ENCODE peak calls at places on chromosomes 4 and X, in seven cellular contexts. S, H, J, F, K, X and I are unnamed samples.

GRCh38 chrX:37701588-37701987 is 16.0 kb downstream of the XK start:
- DNase-seq in S (no peak), H (no peak), J (no peak), F (no peak), K (no peak), X (no peak), I (no peak)

GRCh38 chrX:64188901-64189300 is 16.6 kb downstream of the AMER1 start:
- DNase-seq in S (no peak), H (no peak), J (no peak), F (no peak), K (no peak), X (no peak), I (no peak)

GRCh38 chrX:85243761-85244410 is at the start of the genes SATL1 and ZNF711:
- DNase-seq in S (peak; percentile 36), H (no peak), J (peak; percentile 46), F (peak; percentile 42), K (peak; percentile 73), X (peak; percentile 85), I (peak; percentile 44)

GRCh38 chr4:148335133-148335532 is 107.1 kb downstream of the NR3C2 start:
- DNase-seq in S (no peak), H (no peak), J (no peak), F (no peak), K (no peak), X (no peak), I (no peak)

GRCh38 chr4:8870647-8871416 is 807 bp downstream of the HMX1 start:
- DNase-seq in S (no peak), H (no peak), J (no peak), F (no peak), K (no peak), X (no peak), I (no peak)

GRCh38 chrX:14903891-14904290 is 30.7 kb downstream of the MOSPD2 start:
- DNase-seq in S (no peak), H (no peak), J (no peak), F (no peak), K (peak; percentile 45), X (no peak), I (no peak)

GRCh38 chrX:140514554-140514953 is 9.7 kb upstream of the SOX3 start:
- DNase-seq in S (no peak), H (no peak), J (no peak), F (no peak), K (no peak), X (no peak), I (no peak)

GRCh38 chr4:128718793-128719192 is 90.7 kb upstream of the JADE1 start:
- DNase-seq in S (no peak), H (no peak), J (no peak), F (no peak), K (peak; percentile 90), X (no peak), I (no peak)

GRCh38 chr4:2006956-2007653 is 1.7 kb downstream of the NELFA start:
- DNase-seq in S (no peak), H (no peak), J (no peak), F (no peak), K (no peak), X (no peak), I (no peak)

GRCh38 chr4:12973522-12973921 is 510.6 kb downstream of the RAB28 start:
- DNase-seq in S (no peak), H (no peak), J (no peak), F (no peak), K (no peak), X (no peak), I (no peak)

GRCh38 chr4:145098675-145099037 is 545 bp downstream of the ABCE1 start:
- DNase-seq in S (no peak), H (peak; percentile 41), J (no peak), F (no peak), K (peak; percentile 76), X (peak; percentile 48), I (peak; percentile 6)

GRCh38 chrX:25006586-25007058 is 9.1 kb downstream of the ARX start:
- DNase-seq in S (no peak), H (no peak), J (no peak), F (no peak), K (no peak), X (no peak), I (no peak)

GRCh38 chr4:39410415-39410814 is 3.7 kb downstream of the KLB start:
- DNase-seq in S (no peak), H (no peak), J (no peak), F (no peak), K (no peak), X (no peak), I (no peak)

GRCh38 chr4:4861592-4862551 is 2.4 kb downstream of the MSX1 start:
- DNase-seq in S (no peak), H (no peak), J (no peak), F (no peak), K (no peak), X (no peak), I (no peak)

GRCh38 chr4:158090323-158090722 is 82.5 kb downstream of the GASK1B start:
- DNase-seq in S (no peak), H (no peak), J (no peak), F (peak; percentile 25), K (peak; percentile 54), X (no peak), I (no peak)

GRCh38 chrX:10897768-10898167 is 213.4 kb upstream of the HCCS start:
- DNase-seq in S (no peak), H (no peak), J (no peak), F (no peak), K (no peak), X (no peak), I (no peak)

GRCh38 chrX:135295238-135295943 is 13.9 kb upstream of the ETDC start:
- DNase-seq in S (peak; percentile 50), H (no peak), J (peak; percentile 65), F (no peak), K (peak; percentile 51), X (no peak), I (no peak)
- TF ChIP-seq CTCF in S (no peak), H (no peak), J (no peak), F (no peak), K (peak; percentile 12), X (no peak), I (no peak)

GRCh38 chr4:53702334-53703266 is 111.3 kb upstream of the LNX1 start:
- DNase-seq in S (peak; percentile 86), H (no peak), J (peak; percentile 77), F (peak; percentile 70), K (peak; percentile 86), X (no peak), I (peak; percentile 39)
- TF ChIP-seq CTCF in S (peak; percentile 47), H (no peak), J (no peak), F (no peak), K (no peak), X (no peak), I (no peak)

GRCh38 chrX:38985375-38985774 is 184.1 kb downstream of the MID1IP1 start:
- DNase-seq in S (no peak), H (no peak), J (no peak), F (no peak), K (no peak), X (peak; percentile 12), I (no peak)
- TF ChIP-seq CTCF in S (no peak), H (no peak), J (peak; percentile 13), F (no peak), K (no peak), X (peak; percentile 48), I (no peak)

GRCh38 chr4:75895744-75896314 is 6.4 kb downstream of the PPEF2 start:
- DNase-seq in S (no peak), H (no peak), J (no peak), F (no peak), K (no peak), X (peak; percentile 9), I (peak; percentile 12)
- TF ChIP-seq CTCF in S (peak; percentile 51), H (peak; percentile 15), J (peak; percentile 55), F (peak; percentile 55), K (peak; percentile 60), X (peak; percentile 68), I (peak; percentile 28)

GRCh38 chr4:112637552-112637866 is 566 bp downstream of the LARP7 start:
- DNase-seq in S (no peak), H (no peak), J (no peak), F (no peak), K (no peak), X (no peak), I (no peak)

GRCh38 chr4:112633477-112634235 is 3.1 kb downstream of the ZGRF1 start:
- DNase-seq in S (peak; percentile 19), H (peak; percentile 12), J (no peak), F (no peak), K (peak; percentile 23), X (no peak), I (no peak)

DNA sequence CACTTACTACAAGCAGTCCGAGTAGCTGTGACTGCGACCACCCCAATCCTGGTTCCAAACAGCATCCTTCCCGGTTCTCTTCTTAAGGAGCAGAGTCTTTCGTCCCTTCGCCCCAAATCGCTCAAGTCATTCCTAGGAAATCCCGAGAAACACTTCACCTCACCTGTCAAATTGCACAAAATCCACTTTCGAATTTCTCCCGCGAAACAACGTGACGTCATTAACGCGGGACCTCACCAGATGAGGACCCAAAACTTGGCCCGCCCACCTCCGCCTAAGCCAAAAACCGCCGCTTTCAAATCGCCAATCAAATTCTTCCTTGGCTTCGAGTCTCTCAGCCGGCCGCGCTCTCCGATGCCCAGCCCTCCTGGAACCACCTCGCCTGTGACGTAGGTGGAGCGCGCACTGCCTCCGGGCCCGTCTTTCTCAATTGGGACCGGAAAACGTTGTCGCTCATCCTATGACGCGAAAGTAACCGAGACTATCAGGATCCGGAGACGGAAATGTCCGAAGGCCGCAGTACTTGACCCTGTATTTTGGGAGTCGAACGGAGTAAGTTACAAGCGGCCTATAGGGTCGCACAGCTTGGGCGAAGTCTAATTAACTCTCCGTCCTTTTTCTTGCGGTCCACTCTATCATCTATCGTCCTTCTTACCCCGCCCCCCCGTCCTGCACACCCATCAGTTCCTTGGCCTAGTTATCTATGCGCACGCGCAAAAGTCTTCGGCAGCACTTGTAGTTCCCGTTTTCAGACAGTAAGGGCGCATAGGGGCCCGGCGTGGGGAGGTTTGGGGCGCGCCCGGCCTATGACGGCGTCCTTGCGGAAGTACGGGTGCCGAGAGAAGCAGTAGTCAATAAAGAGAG is at the start of the genes LARP7 and ZGRF1:
- DNase-seq in S (peak; percentile 96), H (peak; percentile 92), J (peak; percentile 99), F (peak; percentile 99), K (peak; percentile 99), X (peak; percentile 98), I (peak; percentile 92)
- TF ChIP-seq CTCF in S (peak; percentile 89), H (peak; percentile 65), J (peak; percentile 81), F (peak; percentile 99), K (peak; percentile 76), X (peak; percentile 94), I (no peak)